ENCODE peak calls at places on chromosomes 7 and 10, in seven cellular contexts. J is mesenchymal stem cell, G is neuronal stem cell, Z is mesendoderm, I is H1, S is trophoblast cell, T is H9. U is an unnamed sample.

GRCh38 chr10:114458955-114459354 is 54.7 kb upstream of the AFAP1L2 start:
- DNase-seq in T (peak), G (no peak), Z (peak), J (peak), S (peak), I (peak), U (peak)

GRCh38 chr10:123083811-123084210 is 52.0 kb upstream of the HMX3 start:
- DNase-seq in T (no peak), S (no peak), J (no peak), G (no peak), Z (no peak), I (no peak), U (no peak)

GRCh38 chr10:129756912-129757861 is 206.9 kb downstream of the EBF3 start:
- DNase-seq in S (no peak), T (peak), I (no peak), Z (no peak), J (no peak), G (no peak), U (no peak)

GRCh38 chr10:113854019-113854756 is at the start of the genes DCLRE1A and NHLRC2:
- DNase-seq in J (peak), T (peak), I (peak), G (peak), S (peak), Z (peak), U (peak)

GRCh38 chr10:76786673-76787072 is 850.9 kb downstream of the KCNMA1 start:
- DNase-seq in Z (peak), I (no peak), G (no peak), J (no peak), S (no peak), T (no peak), U (no peak)

GRCh38 chr7:43439631-43440401 is 143.1 kb upstream of the STK17A start:
- DNase-seq in J (peak), Z (peak), S (peak), I (peak), T (peak), G (peak), U (peak)

GRCh38 chr7:46515844-46516590 is 594.9 kb upstream of the IGFBP3 start:
- DNase-seq in J (no peak), Z (no peak), I (no peak), T (no peak), S (no peak), G (no peak), U (no peak)

GRCh38 chr7:40733578-40733977 is 598.8 kb downstream of the SUGCT start:
- DNase-seq in S (no peak), Z (no peak), T (no peak), I (no peak), J (no peak), G (no peak), U (no peak)

GRCh38 chr10:72328829-72329204 is 25.9 kb downstream of the DNAJB12 start:
- DNase-seq in T (no peak), I (no peak), Z (no peak), J (no peak), G (no peak), S (no peak), U (no peak)

GRCh38 chr7:58086871-58087535 is 637.0 kb downstream of the ZNF716 start:
- DNase-seq in S (no peak), I (no peak), J (no peak), T (no peak), Z (no peak), G (no peak), U (no peak)

GRCh38 chr7:29422829-29423228 is 140.8 kb upstream of the PRR15 start:
- DNase-seq in Z (no peak), S (no peak), G (no peak), T (no peak), I (no peak), J (no peak), U (no peak)
- H2BK5ac ChIP-seq in Z (no peak), S (no peak), G (no peak), T (no peak), I (no peak), J (no peak), U (no peak)

DNA sequence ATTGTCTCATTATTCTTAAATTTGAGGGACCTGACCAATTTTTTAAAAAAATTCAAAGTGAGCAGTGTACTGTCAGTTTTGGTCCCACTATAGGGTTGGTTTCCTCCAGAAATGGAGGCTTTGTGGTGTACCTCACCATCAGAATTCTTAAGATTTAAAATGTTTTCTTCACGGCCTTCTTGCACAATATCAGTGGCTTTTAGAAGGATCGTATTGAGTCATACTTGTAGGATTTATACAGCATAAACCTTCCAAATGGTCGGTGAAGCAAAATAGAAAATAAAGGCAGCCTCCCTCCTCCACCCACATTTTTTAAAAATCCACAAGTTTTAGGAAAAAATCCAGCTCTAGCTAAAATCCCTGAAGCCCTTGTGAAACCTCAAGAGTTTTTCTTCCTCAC is 126.4 kb downstream of the RNLS start:
- DNase-seq in S (no peak), G (no peak), I (no peak), J (peak), Z (no peak), T (no peak), U (peak)
- H2BK5ac ChIP-seq in S (no peak), G (no peak), I (no peak), J (no peak), Z (no peak), T (no peak), U (no peak)

DNA sequence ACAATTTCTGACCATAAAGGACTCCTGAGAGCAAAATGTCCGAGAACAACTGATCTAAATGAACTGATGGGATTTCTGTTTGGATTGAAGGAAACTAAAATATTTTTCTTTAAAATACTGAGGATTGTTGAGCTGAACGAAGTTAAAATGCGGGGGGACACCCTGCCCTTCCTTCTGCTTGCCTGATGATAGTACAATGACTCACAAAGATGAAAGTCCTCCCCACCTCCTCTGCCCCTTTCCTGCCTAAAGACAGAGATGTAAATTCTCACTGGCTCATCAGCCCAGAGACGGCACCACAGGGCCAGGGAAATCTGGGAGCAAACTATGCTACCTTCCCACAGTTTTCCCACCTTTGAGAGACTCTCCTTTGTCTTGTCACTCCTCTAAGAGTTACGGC is 180.6 kb downstream of the PHTF2 start:
- DNase-seq in I (no peak), G (no peak), Z (no peak), S (no peak), T (no peak), J (no peak), U (peak)
- H2BK5ac ChIP-seq in I (no peak), G (no peak), Z (no peak), S (no peak), T (no peak), J (no peak), U (no peak)

DNA sequence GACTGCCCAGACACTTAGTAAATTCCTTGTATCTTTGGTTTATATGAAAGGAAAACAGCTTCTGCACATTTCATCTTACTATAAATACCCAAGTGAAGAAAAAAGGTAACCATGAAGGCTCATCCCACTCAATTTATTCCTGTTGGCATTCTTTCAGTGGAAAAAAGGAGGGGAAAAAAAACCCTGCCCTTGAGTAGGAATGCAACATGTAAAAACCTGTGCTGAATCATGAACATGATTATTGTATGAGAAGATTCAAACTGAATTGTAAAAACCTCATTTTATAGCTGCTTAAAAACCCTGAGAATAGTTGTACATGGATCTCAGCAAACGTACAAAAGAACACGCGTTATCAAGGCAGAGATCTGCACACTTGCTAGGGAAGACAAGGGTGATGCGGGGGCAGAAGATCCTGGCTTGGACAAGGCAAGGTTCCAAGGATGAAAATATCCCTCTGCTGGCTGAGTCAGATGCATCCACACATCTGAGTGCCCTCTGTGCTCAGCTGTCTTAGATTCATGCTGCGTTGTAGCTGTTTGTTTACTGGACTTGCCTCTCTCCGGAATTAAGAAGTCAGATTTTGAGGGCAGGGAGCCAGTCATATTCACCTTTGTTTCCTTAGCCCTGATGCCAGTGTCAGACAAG is 658.2 kb downstream of the PARD3 start:
- DNase-seq in T (no peak), G (no peak), J (peak), I (no peak), Z (no peak), S (no peak), U (peak)
- H2BK5ac ChIP-seq in T (no peak), G (no peak), J (no peak), I (no peak), Z (no peak), S (no peak), U (no peak)

DNA sequence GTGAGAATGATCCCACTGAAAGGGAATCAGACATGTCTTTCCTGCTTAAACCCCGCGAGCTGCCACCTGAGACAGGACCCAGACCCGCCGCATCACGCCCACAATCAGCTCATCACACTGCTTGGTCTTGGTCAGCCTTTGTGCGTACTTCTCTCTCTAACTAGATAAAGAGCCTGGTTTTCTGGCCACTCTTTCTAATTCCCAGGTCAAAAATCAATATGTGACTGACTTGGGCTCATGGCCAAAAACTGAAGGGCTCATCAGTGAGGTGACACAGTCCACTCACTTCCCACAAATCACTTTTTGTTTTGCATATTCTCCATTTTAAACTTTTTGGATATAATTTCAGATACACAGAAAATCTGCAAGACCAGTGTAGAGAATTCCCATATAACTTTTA is 247.3 kb downstream of the DIP2C start:
- DNase-seq in Z (no peak), S (no peak), G (no peak), J (no peak), T (no peak), I (no peak), U (no peak)
- H2BK5ac ChIP-seq in Z (no peak), S (no peak), G (no peak), J (no peak), T (no peak), I (no peak), U (no peak)

DNA sequence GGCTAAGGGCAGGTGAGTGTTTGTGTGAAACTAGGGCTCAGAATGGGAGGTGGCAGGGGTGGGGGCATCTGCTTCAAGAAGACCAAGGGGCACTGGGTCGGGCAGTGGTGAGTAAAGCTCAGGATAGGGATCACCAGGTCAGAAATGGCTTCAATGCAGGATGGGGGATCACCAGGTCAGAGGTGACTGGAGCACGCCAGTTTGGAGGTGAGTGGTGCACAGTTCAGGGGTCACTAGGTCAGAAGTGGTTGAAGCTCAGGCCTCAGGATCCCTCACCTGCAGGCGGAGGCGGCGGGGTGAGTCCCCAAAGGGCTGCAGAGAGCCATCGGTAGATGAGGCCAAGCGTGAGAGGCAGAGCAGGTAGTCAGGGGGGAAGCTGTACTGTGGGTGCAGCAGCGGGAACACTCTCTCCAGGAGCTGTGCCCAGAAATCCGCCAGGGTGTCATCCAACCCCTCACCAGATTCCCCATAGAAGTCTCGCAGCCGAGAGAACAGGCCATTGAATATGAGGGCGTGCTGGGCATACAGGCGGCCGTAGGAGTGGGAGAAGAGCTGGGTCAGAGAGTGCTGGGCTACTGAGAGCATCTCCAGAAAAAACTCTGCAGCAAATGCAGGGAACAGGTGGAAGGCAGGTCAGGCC is 1.8 kb downstream of the GPC2 start:
- DNase-seq in G (no peak), T (no peak), Z (no peak), I (no peak), J (no peak), S (no peak), U (no peak)
- H2BK5ac ChIP-seq in G (no peak), T (no peak), Z (no peak), I (no peak), J (no peak), S (no peak), U (no peak)

DNA sequence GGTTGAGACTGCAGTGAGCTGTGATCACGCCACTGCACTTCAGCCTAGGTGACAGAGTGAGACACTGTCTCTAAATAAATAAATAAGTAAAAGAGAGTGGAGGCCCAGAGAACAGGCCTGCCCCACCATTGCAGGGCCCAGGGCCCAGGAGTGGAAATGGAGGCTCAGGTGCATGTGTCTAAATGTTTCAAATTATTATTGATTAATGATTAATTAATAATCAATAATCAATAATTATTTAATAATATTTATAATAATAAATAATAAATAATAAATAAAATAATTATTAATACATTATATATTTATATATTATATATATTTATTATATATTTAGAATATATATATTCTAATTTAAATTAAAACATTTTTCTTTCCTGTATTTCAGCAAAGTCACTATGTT is 53.7 kb upstream of the ZRANB1 start:
- DNase-seq in G (no peak), Z (no peak), S (no peak), J (no peak), I (no peak), T (no peak), U (no peak)
- H2BK5ac ChIP-seq in G (no peak), Z (no peak), S (no peak), J (no peak), I (no peak), T (no peak), U (no peak)

GRCh38 chr10:69881202-69881601 is 79.5 kb downstream of the COL13A1 start:
- DNase-seq in J (no peak), Z (no peak), I (no peak), G (no peak), S (no peak), T (no peak), U (no peak)
- H2BK5ac ChIP-seq in J (no peak), Z (no peak), I (peak), G (peak), S (no peak), T (no peak), U (no peak)

DNA sequence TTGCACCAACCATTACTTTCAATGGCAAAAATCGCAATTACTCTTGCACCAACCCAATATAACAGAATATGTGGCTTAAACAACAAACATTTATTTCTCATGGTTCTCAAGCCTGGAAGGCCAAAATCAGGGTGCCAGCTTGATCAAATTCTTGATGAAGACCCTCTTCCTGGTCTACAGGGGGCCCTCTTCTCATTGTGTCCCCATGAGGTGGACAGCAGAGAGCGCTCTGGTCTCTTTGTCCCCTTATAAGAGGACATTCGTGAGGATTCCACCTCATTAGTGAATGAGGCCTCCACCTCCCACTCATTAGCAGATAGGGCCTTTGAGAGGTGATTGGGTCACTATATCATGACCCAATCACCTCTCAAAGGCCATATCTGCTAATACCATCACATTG is 120.0 kb downstream of the CALN1 start:
- DNase-seq in G (no peak), S (no peak), Z (peak), T (no peak), I (no peak), J (no peak), U (no peak)
- H2BK5ac ChIP-seq in G (no peak), S (no peak), Z (no peak), T (no peak), I (no peak), J (no peak), U (no peak)